ENCODE peak calls at places on chromosome 15, in five cellular contexts. One of them, this sample, is unnamed.

GRCh38 chr15:101397521-101398003 is 91.9 kb downstream of the PCSK6 start:
- DNase-seq in foreskin keratinocyte: no peak
- DNase-seq in retina: no peak
- DNase-seq in germinal center: no peak
- DNase-seq in GM23338: no peak
- DNase-seq in this sample: no peak

GRCh38 chr15:99495430-99496301 is 70.1 kb upstream of the MEF2A start:
- DNase-seq in foreskin keratinocyte: no peak
- DNase-seq in retina: peak
- DNase-seq in germinal center: no peak
- DNase-seq in GM23338: no peak
- DNase-seq in this sample: no peak

GRCh38 chr15:77027697-77028450 is 32.9 kb downstream of the PSTPIP1 start:
- DNase-seq in germinal center: no peak
- DNase-seq in GM23338: peak
- DNase-seq in retina: peak
- DNase-seq in foreskin keratinocyte: no peak
- DNase-seq in this sample: peak

GRCh38 chr15:36843822-36844221 is 256.5 kb downstream of the MEIS2 start:
- DNase-seq in germinal center: no peak
- DNase-seq in GM23338: no peak
- DNase-seq in foreskin keratinocyte: no peak
- DNase-seq in retina: no peak
- DNase-seq in this sample: no peak

GRCh38 chr15:77985931-77986480 is 91.5 kb downstream of the TBC1D2B start:
- DNase-seq in GM23338: no peak
- DNase-seq in germinal center: no peak
- DNase-seq in foreskin keratinocyte: no peak
- DNase-seq in retina: no peak
- DNase-seq in this sample: no peak

GRCh38 chr15:74783072-74783807 is 1.4 kb downstream of the CSK start:
- DNase-seq in GM23338: no peak
- DNase-seq in retina: no peak
- DNase-seq in germinal center: peak
- DNase-seq in foreskin keratinocyte: peak
- DNase-seq in this sample: no peak

GRCh38 chr15:99168601-99169580 is 64.0 kb downstream of the SYNM start:
- DNase-seq in retina: no peak
- DNase-seq in germinal center: peak
- DNase-seq in foreskin keratinocyte: no peak
- DNase-seq in GM23338: no peak
- DNase-seq in this sample: no peak

GRCh38 chr15:95857124-95857757 is 473.3 kb upstream of the NR2F2 start:
- DNase-seq in GM23338: no peak
- DNase-seq in germinal center: no peak
- DNase-seq in foreskin keratinocyte: peak
- DNase-seq in retina: no peak
- DNase-seq in this sample: no peak

GRCh38 chr15:92899910-92900711 is at the start of gene CHD2:
- DNase-seq in germinal center: peak
- DNase-seq in foreskin keratinocyte: peak
- DNase-seq in retina: peak
- DNase-seq in GM23338: peak
- DNase-seq in this sample: peak

GRCh38 chr15:63048986-63049665 is 6.6 kb downstream of the TPM1 start:
- DNase-seq in GM23338: peak
- DNase-seq in foreskin keratinocyte: peak
- DNase-seq in germinal center: peak
- DNase-seq in retina: peak
- DNase-seq in this sample: peak

GRCh38 chr15:66078929-66079275 is 174.6 kb downstream of the MEGF11 start:
- DNase-seq in foreskin keratinocyte: no peak
- DNase-seq in germinal center: no peak
- DNase-seq in GM23338: no peak
- DNase-seq in retina: no peak
- DNase-seq in this sample: no peak

GRCh38 chr15:59457103-59457502 is 19.1 kb downstream of the FAM81A start:
- DNase-seq in germinal center: no peak
- DNase-seq in foreskin keratinocyte: no peak
- DNase-seq in GM23338: no peak
- DNase-seq in retina: no peak
- DNase-seq in this sample: no peak

GRCh38 chr15:101043911-101044624 is 124.9 kb downstream of the LRRK1 start:
- DNase-seq in GM23338: no peak
- DNase-seq in retina: no peak
- DNase-seq in foreskin keratinocyte: no peak
- DNase-seq in germinal center: no peak
- DNase-seq in this sample: no peak

GRCh38 chr15:60731583-60732130 is 252.7 kb upstream of the ICE2 start:
- DNase-seq in GM23338: no peak
- DNase-seq in germinal center: no peak
- DNase-seq in foreskin keratinocyte: no peak
- DNase-seq in retina: no peak
- DNase-seq in this sample: no peak

GRCh38 chr15:95596487-95596886 is 734.0 kb upstream of the NR2F2 start:
- DNase-seq in retina: peak
- DNase-seq in GM23338: peak
- DNase-seq in foreskin keratinocyte: no peak
- DNase-seq in germinal center: no peak
- DNase-seq in this sample: peak

GRCh38 chr15:100999369-100999768 is 80.2 kb downstream of the LRRK1 start:
- DNase-seq in germinal center: no peak
- DNase-seq in foreskin keratinocyte: peak
- DNase-seq in GM23338: no peak
- DNase-seq in retina: no peak
- DNase-seq in this sample: no peak

GRCh38 chr15:48384616-48385015 is 53.4 kb downstream of the DUT start:
- DNase-seq in foreskin keratinocyte: peak
- DNase-seq in germinal center: no peak
- DNase-seq in retina: no peak
- DNase-seq in GM23338: no peak
- DNase-seq in this sample: no peak

GRCh38 chr15:38299216-38299615 is 46.6 kb downstream of the SPRED1 start:
- DNase-seq in foreskin keratinocyte: no peak
- DNase-seq in retina: no peak
- DNase-seq in germinal center: no peak
- DNase-seq in GM23338: no peak
- DNase-seq in this sample: no peak

GRCh38 chr15:55782901-55783300 is 39.9 kb upstream of the PRTG start:
- DNase-seq in retina: no peak
- DNase-seq in foreskin keratinocyte: no peak
- DNase-seq in germinal center: no peak
- DNase-seq in GM23338: no peak
- DNase-seq in this sample: peak

GRCh38 chr15:59797756-59798604 is 108.9 kb upstream of the BNIP2 start:
- DNase-seq in retina: no peak
- DNase-seq in germinal center: no peak
- DNase-seq in GM23338: no peak
- DNase-seq in foreskin keratinocyte: peak
- DNase-seq in this sample: no peak

GRCh38 chr15:85116066-85116465 is 134.4 kb downstream of the PDE8A start:
- DNase-seq in GM23338: no peak
- DNase-seq in germinal center: no peak
- DNase-seq in foreskin keratinocyte: peak
- DNase-seq in retina: no peak
- DNase-seq in this sample: no peak

GRCh38 chr15:41790756-41791546 is 16.7 kb downstream of the MAPKBP1 start:
- DNase-seq in retina: no peak
- DNase-seq in germinal center: no peak
- DNase-seq in foreskin keratinocyte: peak
- DNase-seq in GM23338: peak
- DNase-seq in this sample: peak

GRCh38 chr15:83205725-83206324 is 1.8 kb downstream of the HDGFL3 start:
- DNase-seq in germinal center: no peak
- DNase-seq in foreskin keratinocyte: no peak
- DNase-seq in retina: peak
- DNase-seq in GM23338: no peak
- DNase-seq in this sample: no peak

GRCh38 chr15:63405159-63405558 is 23.5 kb upstream of the CA12 start:
- DNase-seq in foreskin keratinocyte: no peak
- DNase-seq in GM23338: no peak
- DNase-seq in retina: no peak
- DNase-seq in germinal center: no peak
- DNase-seq in this sample: no peak

GRCh38 chr15:83793069-83793468 is 139.1 kb downstream of the ADAMTSL3 start:
- DNase-seq in GM23338: no peak
- DNase-seq in germinal center: no peak
- DNase-seq in foreskin keratinocyte: no peak
- DNase-seq in retina: no peak
- DNase-seq in this sample: no peak

GRCh38 chr15:22949074-22949547 is 31.1 kb downstream of the CYFIP1 start:
- DNase-seq in foreskin keratinocyte: peak
- DNase-seq in retina: peak
- DNase-seq in germinal center: no peak
- DNase-seq in GM23338: peak
- DNase-seq in this sample: peak

GRCh38 chr15:63928185-63928852 is 94.6 kb upstream of the HERC1 start:
- DNase-seq in germinal center: no peak
- DNase-seq in GM23338: no peak
- DNase-seq in foreskin keratinocyte: no peak
- DNase-seq in retina: no peak
- DNase-seq in this sample: no peak

GRCh38 chr15:44735482-44736260 is 657 bp upstream of the TRIM69 start:
- DNase-seq in GM23338: peak
- DNase-seq in foreskin keratinocyte: no peak
- DNase-seq in germinal center: no peak
- DNase-seq in retina: no peak
- DNase-seq in this sample: no peak

GRCh38 chr15:99522288-99522687 is 43.5 kb upstream of the MEF2A start:
- DNase-seq in retina: no peak
- DNase-seq in GM23338: no peak
- DNase-seq in germinal center: no peak
- DNase-seq in foreskin keratinocyte: no peak
- DNase-seq in this sample: no peak

GRCh38 chr15:70802629-70803028 is 39.3 kb upstream of the UACA start:
- DNase-seq in retina: no peak
- DNase-seq in GM23338: no peak
- DNase-seq in germinal center: no peak
- DNase-seq in foreskin keratinocyte: peak
- DNase-seq in this sample: no peak

GRCh38 chr15:66797921-66798320 is 95.9 kb downstream of the SMAD6 start:
- DNase-seq in germinal center: no peak
- DNase-seq in retina: no peak
- DNase-seq in GM23338: no peak
- DNase-seq in foreskin keratinocyte: no peak
- DNase-seq in this sample: no peak

GRCh38 chr15:87609474-87609873 is 647.1 kb downstream of the NTRK3 start:
- DNase-seq in GM23338: no peak
- DNase-seq in germinal center: no peak
- DNase-seq in retina: no peak
- DNase-seq in foreskin keratinocyte: peak
- DNase-seq in this sample: no peak

GRCh38 chr15:101698314-101698713 is 26.0 kb downstream of the TARS3 start:
- DNase-seq in retina: no peak
- DNase-seq in GM23338: no peak
- DNase-seq in germinal center: no peak
- DNase-seq in foreskin keratinocyte: peak
- DNase-seq in this sample: no peak

GRCh38 chr15:86403914-86404583 is 324.4 kb downstream of the AGBL1 start:
- DNase-seq in retina: no peak
- DNase-seq in germinal center: no peak
- DNase-seq in foreskin keratinocyte: no peak
- DNase-seq in GM23338: no peak
- DNase-seq in this sample: no peak

GRCh38 chr15:73082719-73083275 is 30.5 kb downstream of the NEO1 start:
- DNase-seq in GM23338: no peak
- DNase-seq in foreskin keratinocyte: no peak
- DNase-seq in germinal center: no peak
- DNase-seq in retina: peak
- DNase-seq in this sample: no peak

This sample was measured in ELF-1.